ENCODE peak calls at places on chromosomes 13 and 19, in six cellular contexts. G is GM23338, B is upper lobe of left lung, V is DND-41, R is Karpas-422, X is IMR-90. O is an unnamed sample.

GRCh38 chr19:41192574-41193419 is at the start of gene CYP2S1:
- DNase-seq in X (peak; percentile 22), G (peak; percentile 85), B (peak; percentile 63), R (no peak), V (no peak), O (no peak)

GRCh38 chr19:18023596-18024212 is 15.7 kb downstream of the ARRDC2 start:
- DNase-seq in X (no peak), R (no peak), B (peak; percentile 91), V (peak; percentile 91), G (no peak), O (peak; percentile 67)

GRCh38 chr13:49669735-49670309 is 21.5 kb downstream of the EBPL start:
- DNase-seq in B (peak; percentile 73), R (peak; percentile 67), X (peak; percentile 81), V (peak; percentile 38), G (peak; percentile 80), O (no peak)

GRCh38 chr19:51727349-51727880 is 3.6 kb upstream of the HAS1 start:
- DNase-seq in R (no peak), G (no peak), X (no peak), B (no peak), V (no peak), O (no peak)

GRCh38 chr13:109743706-109744453 is 42.5 kb downstream of the IRS2 start:
- DNase-seq in R (no peak), X (peak; percentile 78), V (peak; percentile 77), G (no peak), B (no peak), O (no peak)

GRCh38 chr19:37933965-37934364 is 27.0 kb downstream of the SIPA1L3 start:
- DNase-seq in R (no peak), X (peak; percentile 20), B (no peak), V (no peak), G (no peak), O (no peak)

GRCh38 chr13:29532821-29533220 is 62.7 kb downstream of the SLC7A1 start:
- DNase-seq in V (no peak), G (no peak), X (no peak), R (no peak), B (peak; percentile 21), O (no peak)

GRCh38 chr13:68128297-68128915 is 898.3 kb upstream of the PCDH9 start:
- DNase-seq in X (no peak), B (no peak), V (no peak), G (no peak), R (no peak), O (no peak)

GRCh38 chr13:110331362-110331761 is 24.3 kb downstream of the COL4A2 start:
- DNase-seq in V (no peak), G (no peak), B (no peak), R (no peak), X (peak; percentile 69), O (no peak)

GRCh38 chr13:98406475-98406874 is 170.4 kb downstream of the STK24 start:
- DNase-seq in R (no peak), V (no peak), G (no peak), X (no peak), B (no peak), O (no peak)

GRCh38 chr13:113205428-113205931 is 3.0 kb downstream of the PCID2 start:
- DNase-seq in V (no peak), G (no peak), R (no peak), B (no peak), X (peak; percentile 65), O (no peak)

GRCh38 chr19:4933528-4933927 is 24.2 kb downstream of the UHRF1 start:
- DNase-seq in X (no peak), V (no peak), G (no peak), R (no peak), B (no peak), O (no peak)

GRCh38 chr13:30020726-30021312 is 170.4 kb upstream of the UBL3 start:
- DNase-seq in G (no peak), X (peak; percentile 57), V (no peak), R (no peak), B (no peak), O (no peak)

GRCh38 chr19:58035863-58036262 is 2.0 kb downstream of the ZSCAN1 start:
- DNase-seq in G (no peak), X (no peak), R (no peak), V (no peak), B (no peak), O (no peak)

GRCh38 chr19:30029721-30030510 is 87.9 kb downstream of the URI1 start:
- DNase-seq in B (no peak), X (peak; percentile 56), V (no peak), R (no peak), G (no peak), O (no peak)

GRCh38 chr19:38073806-38074685 is 150.0 kb downstream of the DPF1 start:
- DNase-seq in X (peak; percentile 19), G (peak; percentile 81), R (no peak), V (no peak), B (no peak), O (no peak)

GRCh38 chr19:2227415-2228156 is 8.5 kb downstream of the PLEKHJ1 start:
- DNase-seq in V (no peak), R (no peak), X (no peak), G (peak; percentile 33), B (no peak), O (no peak)

GRCh38 chr13:44104969-44105368 is 225.3 kb downstream of the LACC1 start:
- DNase-seq in X (no peak), V (no peak), B (peak; percentile 26), R (no peak), G (no peak), O (no peak)

GRCh38 chr13:46124967-46125933 is 20.4 kb upstream of the CPB2 start:
- DNase-seq in X (no peak), B (no peak), V (no peak), G (no peak), R (peak; percentile 50), O (no peak)

GRCh38 chr13:106528711-106529414 is 6.6 kb downstream of the EFNB2 start:
- DNase-seq in R (no peak), V (no peak), G (no peak), B (no peak), X (no peak), O (no peak)

DNA sequence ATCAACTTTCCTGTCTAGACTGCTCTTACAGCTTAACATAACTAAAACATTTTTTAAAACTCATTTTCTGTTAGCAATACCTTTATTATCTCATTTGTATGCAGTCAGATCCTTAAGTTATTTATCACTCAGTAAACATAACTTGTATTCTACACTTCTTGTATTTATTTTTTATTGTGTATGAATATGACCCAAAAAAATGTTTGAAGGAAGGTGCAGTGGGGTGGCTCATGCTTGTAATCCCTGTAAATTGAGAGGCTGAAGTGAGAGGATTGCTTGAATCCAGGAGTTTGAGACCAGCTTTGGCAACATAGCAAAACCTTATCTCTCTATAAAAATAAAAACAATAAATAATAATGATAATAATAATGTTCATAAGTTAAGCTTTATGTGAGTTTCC is 1004.8 kb downstream of the SLITRK5 start:
- DNase-seq in R (no peak), B (no peak), V (no peak), G (no peak), X (no peak), O (no peak)
- H3K4me1 ChIP-seq in R (no peaks in the 10 kb centered on the region), B (no peaks in the 10 kb centered on the region), V (no peaks in the 10 kb centered on the region), G (no peaks in the 10 kb centered on the region), X (no peaks in the 10 kb centered on the region), O (no peaks in the 10 kb centered on the region)

GRCh38 chr19:10612515-10613119 is 12.7 kb upstream of the SLC44A2 start:
- DNase-seq in B (peak; percentile 90), G (no peak), V (no peak), X (no peak), R (no peak), O (no peak)
- H3K4me1 ChIP-seq in B (peaks cover 65% of the 10 kb centered on the region), G (no peaks in the 10 kb centered on the region), V (no peaks in the 10 kb centered on the region), X (peaks cover 10% of the 10 kb centered on the region), R (no peaks in the 10 kb centered on the region), O (peaks cover 24% of the 10 kb centered on the region)

DNA sequence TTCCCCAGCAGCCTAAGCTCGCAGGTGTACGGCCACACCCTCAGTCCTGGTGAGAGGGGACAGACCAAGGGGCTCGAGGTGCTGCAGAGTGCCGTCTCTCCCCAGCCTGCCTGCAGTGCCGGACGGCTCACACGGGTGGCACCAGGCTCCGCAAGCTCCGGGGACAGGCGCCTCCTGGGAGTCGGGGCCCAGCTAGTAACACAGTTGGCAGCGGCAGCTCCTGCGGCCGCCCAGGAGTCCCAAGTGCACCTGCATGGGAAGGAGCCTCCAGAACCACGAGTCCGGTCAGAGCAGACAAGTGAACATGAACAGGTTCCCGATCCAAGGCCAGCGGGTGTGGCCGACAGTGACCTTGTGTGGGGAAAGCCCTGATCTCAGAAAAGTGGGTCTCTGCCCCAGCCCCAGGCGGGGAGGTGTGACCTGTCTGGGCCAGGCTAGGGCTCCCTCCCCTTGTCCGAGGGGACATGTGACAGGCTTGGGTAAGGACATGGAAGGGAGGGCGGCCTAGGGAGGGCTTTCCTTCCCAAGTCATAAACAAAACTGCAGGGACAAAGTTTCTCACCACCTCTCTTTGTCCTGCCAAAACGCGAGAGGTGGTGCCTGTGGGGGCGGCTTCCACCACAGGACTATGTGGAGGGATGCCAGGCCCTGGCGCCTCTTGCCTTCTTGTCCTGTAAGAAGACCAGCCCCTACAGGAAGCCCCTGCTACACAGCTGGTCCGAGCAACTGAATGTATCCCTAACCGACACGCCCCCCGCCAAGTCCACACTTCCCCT is 46.5 kb downstream of the MLLT1 start:
- DNase-seq in V (no peak), B (peak; percentile 82), G (no peak), X (peak; percentile 43), R (no peak), O (no peak)
- H3K4me1 ChIP-seq in V (no peaks in the 10 kb centered on the region), B (peaks cover 81% of the 10 kb centered on the region), G (no peaks in the 10 kb centered on the region), X (peaks cover 32% of the 10 kb centered on the region), R (no peaks in the 10 kb centered on the region), O (peaks cover 7% of the 10 kb centered on the region)

GRCh38 chr19:16069813-16070365 is 6.4 kb upstream of the TPM4 start:
- DNase-seq in V (no peak), R (no peak), B (no peak), G (no peak), X (no peak), O (no peak)
- H3K4me1 ChIP-seq in V (no peaks in the 10 kb centered on the region), R (peaks cover 11% of the 10 kb centered on the region), B (peaks cover 55% of the 10 kb centered on the region), G (peaks cover 15% of the 10 kb centered on the region), X (peaks cover 14% of the 10 kb centered on the region), O (peaks cover 44% of the 10 kb centered on the region)

GRCh38 chr19:6269101-6269886 is 10.5 kb downstream of the MLLT1 start:
- DNase-seq in V (no peak), R (no peak), G (no peak), B (no peak), X (no peak), O (no peak)
- H3K4me1 ChIP-seq in V (no peaks in the 10 kb centered on the region), R (no peaks in the 10 kb centered on the region), G (peaks cover 35% of the 10 kb centered on the region), B (peaks cover 65% of the 10 kb centered on the region), X (peaks cover 38% of the 10 kb centered on the region), O (no peaks in the 10 kb centered on the region)

DNA sequence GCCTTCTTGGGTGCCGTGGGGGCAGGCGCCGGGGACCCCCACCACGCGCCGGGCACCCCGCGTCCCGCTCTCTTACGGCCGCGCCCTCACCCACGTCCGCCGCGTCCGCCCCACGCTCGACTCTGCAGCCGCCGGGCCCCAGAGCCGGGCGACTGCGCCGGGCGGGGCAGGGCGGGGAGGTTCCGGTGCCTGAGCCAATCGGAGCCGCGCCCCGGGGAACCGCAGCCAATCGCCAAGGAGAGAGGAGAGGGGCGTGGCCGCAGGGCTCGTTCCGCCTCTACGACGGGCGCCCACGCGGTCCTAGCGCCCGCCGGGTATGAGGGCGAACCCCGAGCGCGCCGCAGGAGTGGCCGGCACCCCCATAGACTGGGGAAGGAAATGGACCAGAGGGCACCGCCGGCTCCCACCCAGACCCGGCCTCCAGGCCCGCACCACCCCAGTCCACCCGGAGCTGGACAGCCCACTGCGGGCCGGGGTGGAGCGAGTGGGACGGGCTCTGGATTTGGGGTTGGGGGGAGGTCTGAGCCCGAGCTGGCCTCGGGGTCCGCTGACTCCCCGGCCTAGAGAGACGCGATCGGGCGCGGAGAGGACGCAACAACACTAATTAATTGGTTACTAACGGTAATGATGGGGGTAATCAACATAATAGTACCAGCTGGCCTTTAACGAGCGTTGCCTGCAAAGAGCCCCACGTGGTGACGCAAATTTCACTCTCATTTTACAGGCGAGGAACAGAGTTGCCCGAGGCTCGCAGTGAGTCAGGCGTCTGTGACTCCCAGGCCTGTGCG is at the start of gene MFSD12:
- DNase-seq in V (peak; percentile 94), G (peak; percentile 98), B (peak; percentile 90), R (peak; percentile 98), X (peak; percentile 92), O (peak; percentile 97)
- H3K4me1 ChIP-seq in V (peaks cover 50% of the 10 kb centered on the region), G (no peaks in the 10 kb centered on the region), B (peaks cover 21% of the 10 kb centered on the region), R (peaks cover 49% of the 10 kb centered on the region), X (peaks cover 16% of the 10 kb centered on the region), O (peaks cover 46% of the 10 kb centered on the region)